ENCODE peak calls at places on chromosome X, in six cellular contexts. Y is neural progenitor cell, C is WTC11, O is MCF 10A, J is PC-9, H is progenitor cell of endocrine pancreas. F is an unnamed sample.

GRCh38 chrX:10103023-10103422 is 53.8 kb upstream of the CLCN4 start:
- DNase-seq in O (peak), J (no peak), Y (no peak), C (no peak), H (no peak), F (no peak)

GRCh38 chrX:54492340-54492739 is 3.7 kb downstream of the FGD1 start:
- DNase-seq in O (peak), Y (no peak), H (no peak), J (no peak), C (no peak), F (no peak)

GRCh38 chrX:75746891-75747639 is 38.0 kb downstream of the MAGEE2 start:
- DNase-seq in J (no peak), O (peak), Y (peak), C (peak), H (peak), F (no peak)

GRCh38 chrX:18591834-18592233 is 80.1 kb downstream of the RS1 start:
- DNase-seq in J (no peak), Y (no peak), O (no peak), H (no peak), C (no peak), F (no peak)

GRCh38 chrX:6283826-6284225 is 55.2 kb upstream of the NLGN4X start:
- DNase-seq in Y (no peak), J (no peak), O (no peak), C (no peak), H (no peak), F (no peak)

GRCh38 chrX:53714580-53715335 is 28.2 kb upstream of the HUWE1 start:
- DNase-seq in Y (no peak), H (no peak), C (peak), J (peak), O (peak), F (peak)

GRCh38 chrX:115533485-115533884 is 27.5 kb upstream of the PLS3 start:
- DNase-seq in Y (no peak), C (no peak), J (peak), H (no peak), O (peak), F (no peak)

GRCh38 chrX:30228526-30228925 is 1.9 kb upstream of the MAGEB3 start:
- DNase-seq in C (peak), J (no peak), H (no peak), O (no peak), Y (peak), F (no peak)

GRCh38 chrX:119654112-119654531 is 38.8 kb downstream of the SEPTIN6 start:
- DNase-seq in Y (peak), O (no peak), J (no peak), H (no peak), C (no peak), F (no peak)

GRCh38 chrX:88425739-88426138 is 321.3 kb upstream of the CPXCR1 start:
- DNase-seq in O (peak), Y (no peak), H (no peak), C (no peak), J (no peak), F (no peak)

GRCh38 chrX:24030597-24030996 is 3.6 kb upstream of the KLHL15 start:
- DNase-seq in C (no peak), H (no peak), O (no peak), J (no peak), Y (no peak), F (no peak)

GRCh38 chrX:48966796-48967579 is 4.7 kb downstream of the KCND1 start:
- DNase-seq in O (no peak), J (no peak), C (no peak), H (no peak), Y (no peak), F (no peak)

GRCh38 chrX:131068945-131069719 is 11.0 kb downstream of the ARHGAP36 start:
- DNase-seq in O (peak), J (no peak), Y (peak), C (peak), H (peak), F (no peak)

GRCh38 chrX:101079223-101079622 is 544 bp downstream of the TMEM35A start:
- DNase-seq in C (no peak), J (no peak), Y (peak), H (no peak), O (no peak), F (no peak)

GRCh38 chrX:57451426-57452020 is 140.3 kb upstream of the ZXDB start:
- DNase-seq in Y (no peak), J (no peak), O (no peak), C (no peak), H (no peak), F (no peak)

GRCh38 chrX:107827137-107827831 is 1.6 kb downstream of the MID2 start:
- DNase-seq in H (no peak), J (no peak), C (no peak), Y (no peak), O (peak), F (no peak)

GRCh38 chrX:100447563-100448397 is 37.7 kb upstream of the PCDH19 start:
- DNase-seq in J (no peak), Y (peak), H (peak), O (peak), C (peak), F (no peak)

GRCh38 chrX:638482-639131 is 8.0 kb downstream of the SHOX start:
- DNase-seq in J (no peak), H (no peak), O (no peak), C (no peak), Y (peak), F (no peak)

GRCh38 chrX:636971-637659 is 6.5 kb downstream of the SHOX start:
- DNase-seq in C (no peak), Y (peak), O (no peak), H (no peak), J (no peak), F (no peak)

GRCh38 chrX:639151-639550 is 8.6 kb downstream of the SHOX start:
- DNase-seq in J (no peak), H (no peak), C (no peak), O (no peak), Y (peak), F (no peak)

GRCh38 chrX:635428-636192 is 5.0 kb downstream of the SHOX start:
- DNase-seq in Y (peak), O (no peak), J (no peak), H (no peak), C (peak), F (no peak)

GRCh38 chrX:637660-638481 is 7.3 kb downstream of the SHOX start:
- DNase-seq in J (no peak), H (no peak), O (no peak), C (no peak), Y (peak), F (no peak)
- TF ChIP-seq CTCF in J (no peak), H (no peak), O (no peak), C (no peak), Y (no peak), F (no peak)

DNA sequence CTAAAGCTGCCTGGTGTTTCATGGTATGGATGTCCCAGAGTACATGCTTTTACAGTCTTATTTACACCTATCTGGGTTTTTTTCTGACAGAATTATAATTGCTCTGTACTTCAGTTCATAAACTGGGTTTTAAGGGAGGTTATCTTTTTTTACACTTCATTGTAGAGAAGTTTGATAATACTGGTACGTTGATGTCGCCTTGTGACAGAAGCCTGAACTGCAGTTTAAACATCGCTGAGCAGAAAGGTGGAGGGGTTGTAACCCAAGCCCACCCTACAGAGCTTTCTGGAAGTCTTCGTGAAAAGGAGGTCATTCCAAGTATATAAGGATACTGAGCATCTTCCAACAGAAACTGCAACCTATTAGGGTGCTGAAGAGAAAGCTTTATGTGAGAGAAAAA is 46.4 kb downstream of the BEX1 start:
- DNase-seq in J (no peak), C (no peak), Y (no peak), O (no peak), H (no peak), F (no peak)
- TF ChIP-seq CTCF in J (no peak), C (no peak), Y (peak), O (peak), H (no peak), F (no peak)

GRCh38 chrX:51336584-51336983 is 4.0 kb downstream of the NUDT10 start:
- DNase-seq in Y (peak), J (no peak), C (peak), O (peak), H (no peak), F (no peak)
- TF ChIP-seq CTCF in Y (peak), J (peak), C (no peak), O (peak), H (peak), F (peak)

GRCh38 chrX:138481649-138482048 is 229.9 kb downstream of the FGF13 start:
- DNase-seq in C (no peak), O (no peak), J (no peak), H (no peak), Y (no peak), F (no peak)

GRCh38 chrX:138484451-138484850 is 227.1 kb downstream of the FGF13 start:
- DNase-seq in O (no peak), H (no peak), J (no peak), C (no peak), Y (no peak), F (no peak)

GRCh38 chrX:138487866-138488265 is 223.7 kb downstream of the FGF13 start:
- DNase-seq in H (no peak), Y (no peak), O (no peak), J (no peak), C (no peak), F (no peak)

GRCh38 chrX:138485767-138486166 is 225.8 kb downstream of the FGF13 start:
- DNase-seq in Y (no peak), O (no peak), H (no peak), C (no peak), J (no peak), F (no peak)

DNA sequence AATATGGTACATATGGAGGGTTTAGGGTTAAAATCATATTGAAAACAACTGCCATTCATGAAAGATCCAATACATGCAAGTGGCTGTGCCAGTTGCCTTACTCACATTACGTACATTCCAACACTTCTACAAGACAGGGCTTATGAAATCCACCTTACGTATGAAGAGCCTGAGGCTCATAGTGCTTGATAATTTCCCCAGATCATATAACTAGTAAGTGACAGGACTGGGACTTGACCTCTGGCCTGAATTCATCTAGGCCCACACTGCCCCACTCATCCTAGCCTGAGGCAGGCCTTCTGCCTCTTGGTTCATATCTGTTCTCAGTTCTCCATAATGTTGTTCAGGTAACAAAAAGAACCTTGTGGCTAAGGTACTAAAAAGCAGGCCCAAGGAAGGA is 226.3 kb downstream of the FGF13 start:
- DNase-seq in O (peak), H (no peak), C (no peak), Y (no peak), J (no peak), F (no peak)
- TF ChIP-seq CTCF in O (no peak), H (no peak), C (no peak), Y (no peak), J (no peak), F (no peak)

GRCh38 chrX:110421499-110422455 is 63.1 kb downstream of the RTL9 start:
- DNase-seq in Y (no peak), J (no peak), O (peak), C (no peak), H (no peak), F (no peak)
- TF ChIP-seq CTCF in Y (no peak), J (no peak), O (no peak), C (no peak), H (no peak), F (no peak)

DNA sequence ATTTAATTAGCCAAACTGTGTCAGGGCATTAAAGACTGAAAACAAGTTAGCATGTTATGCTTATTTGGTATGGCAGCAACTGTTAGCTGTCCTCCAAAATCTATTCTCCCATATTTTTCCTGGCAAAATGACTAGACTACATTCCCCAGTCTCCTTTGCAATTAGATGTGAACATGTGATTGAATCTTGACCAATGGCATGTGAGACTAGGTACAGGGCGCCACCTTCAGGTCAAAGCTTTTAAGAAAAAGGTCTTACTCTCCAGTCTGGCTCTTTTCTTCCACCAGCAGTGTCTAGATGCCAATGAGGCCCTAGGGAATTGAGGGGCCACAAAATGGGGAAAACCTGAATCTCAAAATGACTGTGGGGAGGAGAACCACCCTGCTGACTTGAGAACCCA is 408.2 kb downstream of the SMARCA1 start:
- DNase-seq in H (no peak), C (peak), J (no peak), O (peak), Y (peak), F (no peak)
- TF ChIP-seq CTCF in H (peak), C (no peak), J (peak), O (no peak), Y (peak), F (no peak)

F was measured in natural killer cell.